ENCODE peak calls at places on chromosome 14, in eight cellular contexts. One of them, this sample, is unnamed.

GRCh38 chr14:77014004-77014604 is 14.4 kb downstream of the IRF2BPL start:
- DNase-seq in AG04450: no peak
- DNase-seq in nephron progenitor cell: peak
- DNase-seq in kidney: peak
- DNase-seq in lower lobe of right lung: no peak
- DNase-seq in GM12864: no peak
- DNase-seq in cardiac muscle cell: peak
- DNase-seq in tibial artery: peak
- DNase-seq in this sample: peak

GRCh38 chr14:23034498-23035302 is at the start of gene PSMB5:
- DNase-seq in kidney: peak
- DNase-seq in GM12864: peak
- DNase-seq in nephron progenitor cell: peak
- DNase-seq in AG04450: peak
- DNase-seq in tibial artery: peak
- DNase-seq in lower lobe of right lung: peak
- DNase-seq in cardiac muscle cell: peak
- DNase-seq in this sample: peak

GRCh38 chr14:35883677-35884293 is 57.6 kb downstream of the BRMS1L start:
- DNase-seq in tibial artery: no peak
- DNase-seq in GM12864: no peak
- DNase-seq in lower lobe of right lung: no peak
- DNase-seq in AG04450: no peak
- DNase-seq in cardiac muscle cell: peak
- DNase-seq in kidney: no peak
- DNase-seq in nephron progenitor cell: peak
- DNase-seq in this sample: no peak

GRCh38 chr14:27845241-27845850 is 921.2 kb upstream of the FOXG1 start:
- DNase-seq in tibial artery: no peak
- DNase-seq in lower lobe of right lung: peak
- DNase-seq in AG04450: no peak
- DNase-seq in nephron progenitor cell: no peak
- DNase-seq in cardiac muscle cell: no peak
- DNase-seq in kidney: peak
- DNase-seq in GM12864: no peak
- DNase-seq in this sample: peak

GRCh38 chr14:76268700-76269099 is 107.2 kb upstream of the ESRRB start:
- DNase-seq in tibial artery: no peak
- DNase-seq in lower lobe of right lung: no peak
- DNase-seq in cardiac muscle cell: no peak
- DNase-seq in nephron progenitor cell: no peak
- DNase-seq in GM12864: no peak
- DNase-seq in kidney: no peak
- DNase-seq in AG04450: no peak
- DNase-seq in this sample: no peak

GRCh38 chr14:103372552-103373304 is 12.5 kb upstream of the MARK3 start:
- DNase-seq in nephron progenitor cell: no peak
- DNase-seq in cardiac muscle cell: peak
- DNase-seq in kidney: no peak
- DNase-seq in tibial artery: no peak
- DNase-seq in GM12864: no peak
- DNase-seq in lower lobe of right lung: no peak
- DNase-seq in AG04450: peak
- DNase-seq in this sample: no peak

GRCh38 chr14:52366796-52367315 is 52.7 kb downstream of the PTGER2 start:
- DNase-seq in AG04450: no peak
- DNase-seq in tibial artery: no peak
- DNase-seq in cardiac muscle cell: no peak
- DNase-seq in GM12864: no peak
- DNase-seq in kidney: no peak
- DNase-seq in lower lobe of right lung: no peak
- DNase-seq in nephron progenitor cell: no peak
- DNase-seq in this sample: no peak

GRCh38 chr14:44463386-44464004 is 43.6 kb downstream of the FSCB start:
- DNase-seq in lower lobe of right lung: no peak
- DNase-seq in nephron progenitor cell: no peak
- DNase-seq in cardiac muscle cell: peak
- DNase-seq in tibial artery: no peak
- DNase-seq in GM12864: no peak
- DNase-seq in kidney: no peak
- DNase-seq in AG04450: no peak
- DNase-seq in this sample: no peak

GRCh38 chr14:79841433-79841832 is 369.9 kb downstream of the DIO2 start:
- DNase-seq in GM12864: no peak
- DNase-seq in kidney: no peak
- DNase-seq in cardiac muscle cell: no peak
- DNase-seq in nephron progenitor cell: no peak
- DNase-seq in lower lobe of right lung: no peak
- DNase-seq in AG04450: no peak
- DNase-seq in tibial artery: no peak
- DNase-seq in this sample: no peak

GRCh38 chr14:81401420-81402122 is 1.4 kb upstream of the STON2 start:
- DNase-seq in GM12864: no peak
- DNase-seq in cardiac muscle cell: peak
- DNase-seq in nephron progenitor cell: no peak
- DNase-seq in lower lobe of right lung: no peak
- DNase-seq in tibial artery: no peak
- DNase-seq in kidney: no peak
- DNase-seq in AG04450: peak
- DNase-seq in this sample: no peak

GRCh38 chr14:64725360-64725815 is 21.2 kb downstream of the PLEKHG3 start:
- DNase-seq in AG04450: no peak
- DNase-seq in GM12864: no peak
- DNase-seq in tibial artery: peak
- DNase-seq in cardiac muscle cell: no peak
- DNase-seq in kidney: peak
- DNase-seq in lower lobe of right lung: no peak
- DNase-seq in nephron progenitor cell: peak
- DNase-seq in this sample: no peak

GRCh38 chr14:90698379-90698869 is 117.8 kb downstream of the TTC7B start:
- DNase-seq in lower lobe of right lung: no peak
- DNase-seq in cardiac muscle cell: peak
- DNase-seq in AG04450: no peak
- DNase-seq in GM12864: no peak
- DNase-seq in tibial artery: peak
- DNase-seq in nephron progenitor cell: no peak
- DNase-seq in kidney: peak
- DNase-seq in this sample: no peak

GRCh38 chr14:19917243-19917642 is 3.2 kb upstream of the OR4K5 start:
- DNase-seq in GM12864: no peak
- DNase-seq in nephron progenitor cell: no peak
- DNase-seq in lower lobe of right lung: no peak
- DNase-seq in kidney: no peak
- DNase-seq in tibial artery: no peak
- DNase-seq in cardiac muscle cell: no peak
- DNase-seq in AG04450: no peak
- DNase-seq in this sample: no peak

GRCh38 chr14:24941719-24942118 is 108.2 kb downstream of the STXBP6 start:
- DNase-seq in GM12864: peak
- DNase-seq in kidney: peak
- DNase-seq in nephron progenitor cell: no peak
- DNase-seq in AG04450: no peak
- DNase-seq in cardiac muscle cell: no peak
- DNase-seq in lower lobe of right lung: peak
- DNase-seq in tibial artery: no peak
- DNase-seq in this sample: no peak

GRCh38 chr14:34766611-34767010 is 52.2 kb upstream of the CFL2 start:
- DNase-seq in kidney: no peak
- DNase-seq in GM12864: no peak
- DNase-seq in AG04450: no peak
- DNase-seq in cardiac muscle cell: peak
- DNase-seq in tibial artery: no peak
- DNase-seq in nephron progenitor cell: no peak
- DNase-seq in lower lobe of right lung: no peak
- DNase-seq in this sample: no peak
- TF ChIP-seq CTCF in kidney: no peak
- TF ChIP-seq CTCF in GM12864: no peak
- TF ChIP-seq CTCF in AG04450: no peak
- TF ChIP-seq CTCF in cardiac muscle cell: no peak
- TF ChIP-seq CTCF in tibial artery: no peak
- TF ChIP-seq CTCF in nephron progenitor cell: no peak
- TF ChIP-seq CTCF in lower lobe of right lung: no peak
- TF ChIP-seq CTCF in this sample: no peak

GRCh38 chr14:102323102-102323501 is 3.6 kb downstream of the ZNF839 start:
- DNase-seq in AG04450: peak
- DNase-seq in tibial artery: peak
- DNase-seq in lower lobe of right lung: peak
- DNase-seq in GM12864: no peak
- DNase-seq in nephron progenitor cell: no peak
- DNase-seq in cardiac muscle cell: peak
- DNase-seq in kidney: peak
- DNase-seq in this sample: no peak
- TF ChIP-seq CTCF in AG04450: peak
- TF ChIP-seq CTCF in tibial artery: peak
- TF ChIP-seq CTCF in lower lobe of right lung: peak
- TF ChIP-seq CTCF in GM12864: peak
- TF ChIP-seq CTCF in nephron progenitor cell: peak
- TF ChIP-seq CTCF in cardiac muscle cell: peak
- TF ChIP-seq CTCF in kidney: peak
- TF ChIP-seq CTCF in this sample: peak

DNA sequence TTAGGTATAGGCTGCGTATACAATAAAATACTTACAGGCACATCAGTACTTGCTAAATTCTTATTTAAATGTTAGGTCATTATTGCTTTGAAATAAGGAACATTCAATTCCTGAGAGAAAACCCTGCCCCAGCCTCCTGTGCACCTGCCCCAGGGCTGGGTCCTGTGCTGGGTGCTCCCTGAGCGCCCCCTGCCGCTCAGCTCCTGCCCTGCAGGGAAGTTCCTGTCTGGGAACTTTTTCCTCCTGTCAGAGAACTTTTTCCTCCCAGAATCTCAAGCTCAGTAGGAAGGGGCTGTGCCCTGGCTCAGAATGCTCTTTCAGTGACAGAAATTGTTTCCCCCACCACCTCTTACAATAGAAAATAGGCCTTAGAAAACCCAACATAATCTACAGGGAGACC is 751.1 kb downstream of the TMEM121 start:
- DNase-seq in kidney: no peak
- DNase-seq in cardiac muscle cell: no peak
- DNase-seq in nephron progenitor cell: no peak
- DNase-seq in GM12864: no peak
- DNase-seq in lower lobe of right lung: no peak
- DNase-seq in tibial artery: no peak
- DNase-seq in AG04450: no peak
- DNase-seq in this sample: no peak
- TF ChIP-seq CTCF in kidney: peak
- TF ChIP-seq CTCF in cardiac muscle cell: no peak
- TF ChIP-seq CTCF in nephron progenitor cell: no peak
- TF ChIP-seq CTCF in GM12864: peak
- TF ChIP-seq CTCF in lower lobe of right lung: peak
- TF ChIP-seq CTCF in tibial artery: no peak
- TF ChIP-seq CTCF in AG04450: no peak
- TF ChIP-seq CTCF in this sample: no peak

GRCh38 chr14:99231850-99232401 is 40.1 kb downstream of the BCL11B start:
- DNase-seq in cardiac muscle cell: no peak
- DNase-seq in tibial artery: no peak
- DNase-seq in AG04450: no peak
- DNase-seq in GM12864: no peak
- DNase-seq in kidney: no peak
- DNase-seq in lower lobe of right lung: peak
- DNase-seq in nephron progenitor cell: peak
- DNase-seq in this sample: no peak
- TF ChIP-seq CTCF in cardiac muscle cell: no peak
- TF ChIP-seq CTCF in tibial artery: no peak
- TF ChIP-seq CTCF in AG04450: no peak
- TF ChIP-seq CTCF in GM12864: no peak
- TF ChIP-seq CTCF in kidney: no peak
- TF ChIP-seq CTCF in lower lobe of right lung: no peak
- TF ChIP-seq CTCF in nephron progenitor cell: no peak
- TF ChIP-seq CTCF in this sample: no peak

GRCh38 chr14:105161314-105161713 is 7.3 kb downstream of the JAG2 start:
- DNase-seq in lower lobe of right lung: no peak
- DNase-seq in cardiac muscle cell: no peak
- DNase-seq in kidney: no peak
- DNase-seq in GM12864: no peak
- DNase-seq in nephron progenitor cell: no peak
- DNase-seq in tibial artery: no peak
- DNase-seq in AG04450: no peak
- DNase-seq in this sample: no peak

GRCh38 chr14:105159344-105159743 is 9.2 kb downstream of the JAG2 start:
- DNase-seq in lower lobe of right lung: no peak
- DNase-seq in kidney: no peak
- DNase-seq in cardiac muscle cell: no peak
- DNase-seq in GM12864: no peak
- DNase-seq in tibial artery: no peak
- DNase-seq in nephron progenitor cell: no peak
- DNase-seq in AG04450: no peak
- DNase-seq in this sample: no peak

GRCh38 chr14:105156414-105157375 is 11.9 kb downstream of the JAG2 start:
- DNase-seq in kidney: peak
- DNase-seq in tibial artery: no peak
- DNase-seq in AG04450: no peak
- DNase-seq in lower lobe of right lung: no peak
- DNase-seq in GM12864: no peak
- DNase-seq in cardiac muscle cell: no peak
- DNase-seq in nephron progenitor cell: no peak
- DNase-seq in this sample: no peak

GRCh38 chr14:105157872-105158271 is 10.7 kb downstream of the JAG2 start:
- DNase-seq in GM12864: no peak
- DNase-seq in tibial artery: no peak
- DNase-seq in lower lobe of right lung: no peak
- DNase-seq in nephron progenitor cell: no peak
- DNase-seq in kidney: no peak
- DNase-seq in cardiac muscle cell: no peak
- DNase-seq in AG04450: no peak
- DNase-seq in this sample: no peak

DNA sequence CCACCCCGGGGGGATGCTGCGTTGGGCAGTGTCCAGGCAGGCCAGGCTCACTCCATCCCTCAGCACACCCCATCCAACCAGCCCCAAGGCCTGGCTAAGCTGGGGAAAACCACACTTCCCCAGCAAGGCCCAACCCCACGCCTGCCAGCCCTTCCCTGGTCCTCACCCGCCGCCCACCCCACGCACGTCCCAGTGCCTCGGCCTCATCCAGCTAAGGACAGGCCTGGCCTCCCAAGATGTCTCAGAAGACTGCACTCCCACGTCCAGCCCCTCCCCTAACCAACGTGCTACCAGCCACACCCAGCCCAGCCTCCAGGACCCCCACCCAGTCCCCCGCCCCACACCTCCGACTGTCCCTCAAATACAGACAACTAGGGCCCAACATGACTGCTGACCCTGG is 9.8 kb downstream of the JAG2 start:
- DNase-seq in lower lobe of right lung: no peak
- DNase-seq in tibial artery: no peak
- DNase-seq in kidney: no peak
- DNase-seq in cardiac muscle cell: no peak
- DNase-seq in nephron progenitor cell: no peak
- DNase-seq in AG04450: no peak
- DNase-seq in GM12864: no peak
- DNase-seq in this sample: no peak
- TF ChIP-seq CTCF in lower lobe of right lung: no peak
- TF ChIP-seq CTCF in tibial artery: no peak
- TF ChIP-seq CTCF in kidney: no peak
- TF ChIP-seq CTCF in cardiac muscle cell: no peak
- TF ChIP-seq CTCF in nephron progenitor cell: no peak
- TF ChIP-seq CTCF in AG04450: no peak
- TF ChIP-seq CTCF in GM12864: no peak
- TF ChIP-seq CTCF in this sample: no peak

This sample was measured in type B pancreatic cell.